ENCODE peak calls at places on chromosome 3, in seven cellular contexts. F, W, I, X, L, G and C are unnamed samples.

GRCh38 chr3:114928989-114929620 is 218.0 kb downstream of the ZBTB20 start:
- DNase-seq in L (peak; percentile 31), X (peak; percentile 6), I (no peak), W (no peak), F (no peak), G (no peak), C (peak; percentile 52)

GRCh38 chr3:40079203-40079844 is 230.2 kb upstream of the EIF1B start:
- DNase-seq in W (peak; percentile 87), F (no peak), I (no peak), X (peak; percentile 1), L (peak; percentile 71), G (no peak), C (peak; percentile 72)

GRCh38 chr3:195110647-195111321 is 160.2 kb downstream of the XXYLT1 start:
- DNase-seq in F (peak; percentile 89), G (no peak), X (peak; percentile 53), L (peak; percentile 25), I (peak; percentile 64), W (no peak), C (peak; percentile 27)

GRCh38 chr3:101104334-101104733 is 111.1 kb upstream of the ABI3BP start:
- DNase-seq in I (no peak), X (no peak), W (no peak), G (no peak), L (no peak), F (no peak), C (no peak)

GRCh38 chr3:55540579-55540978 is 53.5 kb upstream of the WNT5A start:
- DNase-seq in F (no peak), I (no peak), X (no peak), G (no peak), L (no peak), W (no peak), C (no peak)

GRCh38 chr3:152444029-152444641 is 175.4 kb downstream of the MBNL1 start:
- DNase-seq in X (peak; percentile 78), I (no peak), W (peak; percentile 49), L (peak; percentile 84), G (peak; percentile 14), F (no peak), C (peak; percentile 85)

GRCh38 chr3:67362686-67363085 is 291.7 kb downstream of the SUCLG2 start:
- DNase-seq in L (peak; percentile 28), I (no peak), W (no peak), X (peak; percentile 75), F (no peak), G (no peak), C (no peak)

GRCh38 chr3:148990211-148990610 is 1.1 kb upstream of the GYG1 start:
- DNase-seq in G (peak; percentile 73), L (no peak), F (peak; percentile 82), I (no peak), X (no peak), W (no peak), C (no peak)

GRCh38 chr3:12982619-12983101 is 90.6 kb downstream of the IQSEC1 start:
- DNase-seq in L (no peak), I (no peak), X (no peak), W (no peak), F (no peak), G (no peak), C (no peak)

GRCh38 chr3:11509175-11510000 is 134.3 kb downstream of the VGLL4 start:
- DNase-seq in F (no peak), X (peak; percentile 99), I (no peak), L (peak; percentile 99), W (peak; percentile 82), G (no peak), C (peak; percentile 89)

GRCh38 chr3:46987485-46988401 is 8.3 kb downstream of the NBEAL2 start:
- DNase-seq in G (peak; percentile 89), W (no peak), X (peak; percentile 33), F (peak; percentile 97), I (no peak), L (no peak), C (peak; percentile 25)

GRCh38 chr3:177050466-177051237 is 146.6 kb downstream of the TBL1XR1 start:
- DNase-seq in L (peak; percentile 70), W (peak; percentile 42), G (no peak), F (peak; percentile 7), I (no peak), X (peak; percentile 88), C (peak; percentile 70)

GRCh38 chr3:53254810-53255359 is 937 bp downstream of the TKT start:
- DNase-seq in W (peak; percentile 34), I (peak; percentile 76), G (peak; percentile 85), X (peak; percentile 69), L (peak; percentile 65), F (peak; percentile 65), C (peak; percentile 62)

GRCh38 chr3:100002599-100003350 is 111.5 kb downstream of the FILIP1L start:
- DNase-seq in X (peak; percentile 80), F (peak; percentile 56), W (peak; percentile 82), I (no peak), G (no peak), L (peak; percentile 86), C (peak; percentile 75)

GRCh38 chr3:187773963-187774789 is 28.9 kb upstream of the BCL6 start:
- DNase-seq in I (no peak), L (no peak), X (no peak), G (no peak), W (no peak), F (peak; percentile 66), C (no peak)

GRCh38 chr3:88038561-88038960 is 20.2 kb downstream of the CGGBP1 start:
- DNase-seq in F (no peak), I (no peak), X (peak; percentile 27), G (no peak), L (peak; percentile 78), W (peak; percentile 82), C (peak; percentile 50)

GRCh38 chr3:31918179-31919165 is 62.6 kb downstream of the OSBPL10 start:
- DNase-seq in G (peak; percentile 61), I (no peak), W (no peak), F (no peak), L (peak; percentile 42), X (peak; percentile 41), C (peak; percentile 34)

GRCh38 chr3:150469931-150470740 is 62.0 kb downstream of the TSC22D2 start:
- DNase-seq in F (no peak), W (peak; percentile 76), L (peak; percentile 42), X (no peak), I (no peak), G (no peak), C (peak; percentile 63)

GRCh38 chr3:124229407-124229806 is 237.5 kb upstream of the ROPN1 start:
- DNase-seq in G (no peak), F (peak; percentile 15), X (no peak), I (no peak), L (no peak), W (no peak), C (peak; percentile 22)

GRCh38 chr3:184169896-184170875 is 4.5 kb upstream of the AP2M1 start:
- DNase-seq in F (no peak), G (no peak), X (no peak), I (no peak), W (no peak), L (no peak), C (no peak)

GRCh38 chr3:41167722-41168497 is 31.4 kb upstream of the CTNNB1 start:
- DNase-seq in F (no peak), W (no peak), G (no peak), I (no peak), L (no peak), X (no peak), C (no peak)

GRCh38 chr3:167653750-167654149 is at the start of gene WDR49:
- DNase-seq in G (peak; percentile 4), I (no peak), F (no peak), X (no peak), L (peak; percentile 7), W (no peak), C (no peak)

GRCh38 chr3:136883967-136884720 is 22.1 kb downstream of the NCK1 start:
- DNase-seq in F (no peak), W (no peak), L (no peak), G (peak; percentile 16), I (no peak), X (no peak), C (no peak)

DNA sequence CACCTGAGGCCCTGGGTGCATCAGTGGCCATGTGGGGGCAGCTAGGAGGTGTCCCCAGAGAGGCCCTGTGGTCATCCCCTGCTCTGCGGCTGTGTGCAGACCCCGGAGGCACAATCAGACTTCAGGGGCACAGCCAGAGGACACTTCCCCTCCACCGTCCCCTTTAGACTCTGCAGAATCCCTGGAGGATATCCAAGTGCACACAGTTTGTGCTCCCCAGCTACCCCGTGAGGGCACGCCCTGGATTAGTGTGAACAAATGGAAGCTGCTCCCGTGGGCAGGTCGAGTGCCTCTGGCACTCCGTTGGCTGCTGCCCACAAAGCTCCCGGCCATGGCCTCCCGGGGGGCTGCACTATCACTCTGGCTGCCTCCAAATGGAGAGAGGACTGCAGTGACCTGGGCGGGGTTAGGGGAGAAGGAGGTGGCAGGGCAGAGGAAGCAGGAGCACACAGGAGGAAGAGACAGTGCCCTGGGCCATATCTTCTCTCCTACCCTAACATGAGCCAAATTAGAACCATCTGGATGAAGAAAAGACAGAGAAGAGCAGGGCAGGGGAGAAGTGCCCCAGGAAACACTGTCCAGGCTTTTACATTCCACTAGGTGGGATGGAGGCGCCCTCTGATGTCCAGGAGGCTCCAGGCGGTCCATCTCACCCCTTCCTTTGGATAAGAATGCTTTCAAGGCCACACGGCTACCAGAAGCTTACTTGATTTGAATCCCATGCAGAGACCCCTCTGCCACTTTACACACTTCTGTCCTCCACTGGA is 29.5 kb upstream of the ACAD9 start:
- DNase-seq in W (peak; percentile 26), F (no peak), I (no peak), X (peak; percentile 32), L (peak; percentile 58), G (no peak), C (peak; percentile 25)
- TF ChIP-seq CTCF in W (peak; percentile 43), F (no peak), I (no peak), X (peak; percentile 24), L (peak; percentile 55), G (no peak), C (no peak)

GRCh38 chr3:5314897-5315296 is 127.4 kb downstream of the EDEM1 start:
- DNase-seq in W (no peak), I (no peak), X (no peak), L (no peak), F (no peak), G (no peak), C (no peak)
- TF ChIP-seq CTCF in W (no peak), I (no peak), X (no peak), L (no peak), F (no peak), G (no peak), C (no peak)

GRCh38 chr3:45783667-45784066 is 12.7 kb downstream of the SLC6A20 start:
- DNase-seq in L (no peak), G (no peak), I (no peak), X (no peak), F (no peak), W (no peak), C (no peak)
- TF ChIP-seq CTCF in L (peak; percentile 20), G (no peak), I (no peak), X (no peak), F (no peak), W (no peak), C (no peak)

DNA sequence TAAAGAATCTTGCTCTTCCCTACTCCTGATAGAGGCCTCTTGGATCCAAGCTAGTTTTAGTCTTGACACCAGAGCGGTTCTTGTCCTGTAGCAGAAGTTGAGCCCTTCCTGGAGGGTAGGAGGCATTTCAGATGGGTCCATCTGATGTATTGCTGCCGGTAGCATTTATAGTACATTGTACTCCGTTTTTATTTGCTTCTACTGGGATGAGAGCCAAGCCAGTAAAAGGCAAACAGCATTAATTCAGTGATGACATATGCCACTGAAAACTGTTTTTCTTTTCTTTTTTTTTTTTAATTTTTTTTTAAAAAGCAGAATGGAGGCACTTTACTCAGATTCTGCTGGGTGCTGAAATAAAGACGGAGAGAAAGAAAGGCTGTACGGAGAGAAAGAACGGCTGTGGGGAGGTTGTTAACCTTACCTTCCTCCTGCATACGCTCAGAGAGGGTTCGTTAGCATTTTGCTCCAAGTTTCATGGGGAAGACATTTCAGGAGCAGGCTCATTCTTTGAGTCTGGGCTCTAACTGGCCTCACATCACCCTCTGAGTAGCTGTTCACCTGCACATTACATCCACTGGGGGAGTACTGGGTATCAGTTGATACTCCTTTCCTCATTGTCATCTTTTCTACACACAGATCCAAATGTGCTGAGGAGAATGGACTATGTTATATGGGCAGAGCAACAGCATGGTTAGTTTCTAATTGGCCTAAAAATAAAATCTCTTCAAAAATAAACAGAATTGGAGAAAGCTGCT is 161.5 kb downstream of the FEZF2 start:
- DNase-seq in I (no peak), F (no peak), L (no peak), X (no peak), W (no peak), G (no peak), C (no peak)
- TF ChIP-seq CTCF in I (no peak), F (no peak), L (peak; percentile 30), X (no peak), W (peak; percentile 35), G (no peak), C (no peak)